ENCODE peak calls at places on chromosomes 4 and X, in five cellular contexts. R is pancreas, I is cardiac muscle cell, F is A549, Z is tibial nerve. H is an unnamed sample. For H3K4me1, the result is how much of the 10 kb centered on the place peaks cover.

GRCh38 chr4:43471950-43472349 is 579.4 kb downstream of the GRXCR1 start:
- DNase-seq in R (no peak), I (no peak), Z (no peak), F (peak), H (no peak)

GRCh38 chr4:54063737-54064316 is 578 bp downstream of the CHIC2 start:
- DNase-seq in Z (no peak), F (peak), I (peak), R (no peak), H (no peak)

GRCh38 chrX:129654652-129655546 is at the start of gene APLN:
- DNase-seq in R (peak), F (no peak), Z (no peak), I (peak), H (no peak)

GRCh38 chr4:74335341-74336019 is 27.2 kb downstream of the EPGN start:
- DNase-seq in I (no peak), R (no peak), Z (no peak), F (no peak), H (no peak)

GRCh38 chrX:16077811-16078210 is 45.6 kb upstream of the GRPR start:
- DNase-seq in F (no peak), Z (no peak), I (no peak), R (no peak), H (no peak)

GRCh38 chr4:700587-701264 is 4.9 kb upstream of the PCGF3 start:
- DNase-seq in Z (no peak), I (no peak), R (no peak), F (no peak), H (no peak)

GRCh38 chr4:5370286-5370685 is 319.0 kb downstream of the STK32B start:
- DNase-seq in I (no peak), R (no peak), F (peak), Z (no peak), H (peak)

GRCh38 chr4:84482564-84483563 is 16.2 kb downstream of the NKX6-1 start:
- DNase-seq in R (peak), F (no peak), I (peak), Z (no peak), H (no peak)

GRCh38 chrX:47501226-47502071 is 18.4 kb upstream of the ZNF41 start:
- DNase-seq in R (no peak), Z (no peak), I (peak), F (no peak), H (no peak)

GRCh38 chr4:54322817-54323417 is 93.8 kb downstream of the PDGFRA start:
- DNase-seq in F (peak), I (peak), R (peak), Z (peak), H (peak)

GRCh38 chr4:75229783-75230570 is 284.2 kb downstream of the RCHY1 start:
- DNase-seq in R (no peak), I (no peak), F (no peak), Z (no peak), H (no peak)

GRCh38 chr4:143482753-143483362 is 30.6 kb upstream of the SMARCA5 start:
- DNase-seq in I (peak), F (peak), Z (no peak), R (no peak), H (peak)

GRCh38 chrX:69424161-69424560 is 80.0 kb upstream of the NALF2 start:
- DNase-seq in R (no peak), F (peak), I (peak), Z (no peak), H (no peak)

GRCh38 chrX:107894038-107894437 is 68.4 kb downstream of the MID2 start:
- DNase-seq in I (peak), Z (no peak), R (no peak), F (peak), H (peak)

GRCh38 chrX:114532093-114532805 is 51.6 kb upstream of the HTR2C start:
- DNase-seq in Z (no peak), R (no peak), I (no peak), F (no peak), H (peak)

GRCh38 chrX:137915466-137915865 is 349.5 kb downstream of the ZIC3 start:
- DNase-seq in F (no peak), R (no peak), I (no peak), Z (no peak), H (no peak)

GRCh38 chrX:15236146-15236545 is 33.7 kb downstream of the ASB9 start:
- DNase-seq in I (no peak), Z (no peak), F (no peak), R (no peak), H (no peak)

GRCh38 chr4:13722649-13723048 is 95.1 kb upstream of the BOD1L1 start:
- DNase-seq in F (no peak), R (no peak), Z (no peak), I (no peak), H (no peak)

GRCh38 chrX:151985955-151986354 is 11.5 kb upstream of the GABRE start:
- DNase-seq in Z (no peak), I (no peak), R (no peak), F (peak), H (no peak)

GRCh38 chr4:68011684-68012083 is 48.4 kb upstream of the TMPRSS11A start:
- DNase-seq in I (no peak), F (no peak), R (no peak), Z (no peak), H (no peak)

GRCh38 chrX:22686138-22686541 is 313.6 kb upstream of the DDX53 start:
- DNase-seq in I (peak), Z (peak), F (no peak), R (no peak), H (no peak)

GRCh38 chrX:121579016-121579760 is 531.8 kb downstream of the GLUD2 start:
- DNase-seq in Z (no peak), R (no peak), F (peak), I (peak), H (no peak)

GRCh38 chr4:138870739-138871633 is 144.6 kb upstream of the NOCT start:
- DNase-seq in F (peak), I (peak), Z (peak), R (no peak), H (peak)

GRCh38 chr4:184387351-184387750 is 87.0 kb downstream of the IRF2 start:
- DNase-seq in I (no peak), F (no peak), Z (no peak), R (no peak), H (no peak)
- H3K4me1 ChIP-seq in I (under half), F (under half), Z (under half), R (under half), H (under half)

GRCh38 chrX:124405868-124406267 is 59.5 kb downstream of the SH2D1A start:
- DNase-seq in F (no peak), I (no peak), Z (no peak), R (no peak), H (no peak)

GRCh38 chrX:124406294-124407013 is 60.1 kb downstream of the SH2D1A start:
- DNase-seq in Z (no peak), I (peak), F (peak), R (no peak), H (peak)

DNA sequence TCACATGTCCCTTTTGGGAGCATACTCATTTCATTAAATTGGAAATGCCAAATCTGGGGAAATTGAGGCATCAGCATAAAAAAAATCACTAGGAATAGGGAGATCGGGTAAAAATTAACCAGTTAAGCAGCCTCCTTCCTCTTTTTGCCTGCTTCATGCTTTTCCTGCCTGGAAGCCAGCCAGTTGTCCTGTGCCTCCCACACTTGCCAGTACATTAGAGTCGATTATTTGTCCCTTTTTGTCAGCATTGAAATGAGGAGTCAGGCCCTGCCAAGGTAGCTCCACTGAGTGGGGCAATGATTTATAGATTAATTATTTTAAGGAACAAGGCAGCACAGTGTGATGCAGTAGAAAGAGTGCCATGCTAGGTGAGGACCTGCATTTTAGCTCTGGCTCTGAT is 55.3 kb downstream of the SH2D1A start:
- DNase-seq in I (no peak), F (no peak), Z (no peak), R (no peak), H (no peak)
- H3K4me1 ChIP-seq in I (under half), F (under half), Z (under half), R (under half), H (under half)

DNA sequence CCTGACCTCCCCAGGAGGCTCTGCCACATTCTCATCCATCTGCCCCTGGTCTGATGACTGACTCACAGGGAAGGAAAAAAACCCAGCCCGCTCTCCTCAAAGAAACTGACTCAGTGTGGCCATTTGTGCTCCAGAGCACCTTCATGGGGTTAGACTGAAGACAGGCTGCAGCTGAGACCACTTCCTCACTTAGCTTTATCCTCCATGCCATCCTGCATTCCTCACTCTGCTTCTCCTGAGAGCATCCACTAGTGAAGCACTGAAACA is 35.9 kb upstream of the HPSE start:
- DNase-seq in F (no peak), Z (no peak), I (no peak), R (no peak), H (no peak)
- H3K4me1 ChIP-seq in F (under half), Z (under half), I (under half), R (under half), H (under half)

GRCh38 chr4:77797239-77797638 is 21.9 kb downstream of the CNOT6L start:
- DNase-seq in I (no peak), F (peak), R (no peak), Z (no peak), H (peak)
- H3K4me1 ChIP-seq in I (under half), F (under half), R (under half), Z (under half), H (under half)

GRCh38 chr4:118769152-118769551 is 66.8 kb downstream of the SEC24D start:
- DNase-seq in Z (no peak), R (no peak), F (no peak), I (no peak), H (no peak)
- H3K4me1 ChIP-seq in Z (under half), R (under half), F (under half), I (half or more), H (under half)